ENCODE peak calls at places on chromosomes 13 and 19, in eight cellular contexts. I is left ventricle myocardium inferior, G is cardiac muscle cell, V is breast epithelium, A is gastrocnemius medialis, Q is fibroblast of lung, D is fibroblast of mammary gland, F is esophagus squamous epithelium. W is an unnamed sample.

GRCh38 chr19:3752492-3752891 is 9.0 kb downstream of the APBA3 start:
- DNase-seq in G (no peak), D (no peak), F (no peak), Q (no peak), I (no peak), V (no peak), A (no peak), W (no peak)

GRCh38 chr13:84810781-84811180 is 928.5 kb upstream of the SLITRK1 start:
- DNase-seq in V (no peak), F (no peak), I (no peak), Q (no peak), G (no peak), D (no peak), A (no peak), W (no peak)

GRCh38 chr19:1166872-1167573 is 7.0 kb downstream of the SBNO2 start:
- DNase-seq in D (no peak), I (no peak), G (no peak), F (no peak), V (peak; percentile 67), Q (no peak), A (no peak), W (no peak)

GRCh38 chr19:4916292-4917082 is 7.2 kb downstream of the UHRF1 start:
- DNase-seq in Q (no peak), D (no peak), I (no peak), V (no peak), F (no peak), G (no peak), A (no peak), W (no peak)

GRCh38 chr19:42191855-42192254 is 25.6 kb downstream of the DEDD2 start:
- DNase-seq in Q (peak; percentile 70), V (no peak), D (peak; percentile 93), I (no peak), G (peak; percentile 45), F (no peak), A (no peak), W (peak; percentile 81)

GRCh38 chr13:80716610-80717081 is 375.7 kb upstream of the SPRY2 start:
- DNase-seq in D (peak; percentile 7), Q (no peak), F (no peak), G (peak; percentile 83), A (no peak), I (no peak), V (no peak), W (no peak)

GRCh38 chr13:113763961-113764792 is 5.2 kb downstream of the TMEM255B start:
- DNase-seq in I (no peak), G (no peak), A (no peak), Q (no peak), F (no peak), D (no peak), V (peak; percentile 45), W (no peak)

GRCh38 chr13:72808917-72809500 is 27.1 kb downstream of the PIBF1 start:
- DNase-seq in A (no peak), V (no peak), F (no peak), Q (no peak), G (peak; percentile 28), D (peak; percentile 24), I (no peak), W (no peak)

GRCh38 chr13:95222733-95223018 is 78.6 kb downstream of the ABCC4 start:
- DNase-seq in A (no peak), V (no peak), I (no peak), Q (no peak), F (no peak), G (no peak), D (no peak), W (no peak)

GRCh38 chr19:16527971-16528521 is 14.2 kb downstream of the CHERP start:
- DNase-seq in V (no peak), F (no peak), I (no peak), Q (no peak), A (no peak), D (peak; percentile 32), G (peak; percentile 13), W (no peak)

GRCh38 chr13:41428155-41428554 is 29.2 kb upstream of the RGCC start:
- DNase-seq in A (no peak), I (no peak), V (no peak), F (no peak), Q (no peak), G (peak; percentile 2), D (no peak), W (no peak)

GRCh38 chr19:48654299-48655059 is 8.5 kb upstream of the CA11 start:
- DNase-seq in Q (peak; percentile 33), V (no peak), D (no peak), G (no peak), I (no peak), F (no peak), A (no peak), W (no peak)

GRCh38 chr19:11418166-11418517 is 972 bp downstream of the RGL3 start:
- DNase-seq in D (no peak), F (no peak), I (no peak), A (no peak), Q (no peak), G (no peak), V (no peak), W (no peak)

GRCh38 chr13:39565036-39565949 is 37.7 kb downstream of the LHFPL6 start:
- DNase-seq in I (no peak), G (peak; percentile 92), F (no peak), Q (peak; percentile 98), D (peak; percentile 83), V (no peak), A (no peak), W (peak; percentile 90)

GRCh38 chr19:4007836-4008539 is 452 bp downstream of the PIAS4 start:
- DNase-seq in I (no peak), G (peak; percentile 19), F (no peak), A (no peak), Q (no peak), V (no peak), D (no peak), W (no peak)

GRCh38 chr13:70541451-70541850 is 433.2 kb upstream of the KLHL1 start:
- DNase-seq in V (no peak), I (no peak), F (no peak), D (no peak), Q (no peak), A (no peak), G (no peak), W (no peak)

GRCh38 chr13:25733061-25733491 is 318.7 kb downstream of the SHISA2 start:
- DNase-seq in A (no peak), G (no peak), V (no peak), F (no peak), Q (peak; percentile 85), D (peak; percentile 2), I (no peak), W (no peak)

GRCh38 chr13:58397596-58398387 is 766.2 kb downstream of the PCDH17 start:
- DNase-seq in V (no peak), D (no peak), F (no peak), I (peak; percentile 61), G (no peak), A (no peak), Q (no peak), W (no peak)

GRCh38 chr19:3048190-3048533 is 14.1 kb downstream of the TLE5 start:
- DNase-seq in A (no peak), Q (no peak), I (no peak), G (no peak), D (no peak), F (no peak), V (no peak), W (no peak)

GRCh38 chr19:1177322-1178114 is 3.5 kb upstream of the SBNO2 start:
- DNase-seq in Q (peak; percentile 97), F (no peak), D (peak; percentile 96), I (no peak), G (peak; percentile 94), V (no peak), A (no peak), W (peak; percentile 94)

GRCh38 chr13:112877976-112878955 is 90.7 kb upstream of the MCF2L start:
- DNase-seq in V (no peak), D (no peak), F (no peak), Q (no peak), G (no peak), A (no peak), I (peak; percentile 10), W (no peak)

GRCh38 chr13:44125943-44126469 is 246.3 kb downstream of the LACC1 start:
- DNase-seq in Q (no peak), G (no peak), F (no peak), D (peak; percentile 76), V (no peak), I (no peak), A (no peak), W (peak; percentile 59)

GRCh38 chr13:44132710-44133109 is 240.9 kb upstream of the SERP2 start:
- DNase-seq in Q (peak; percentile 80), G (peak; percentile 75), I (peak; percentile 70), F (no peak), V (no peak), D (peak; percentile 73), A (peak; percentile 67), W (peak; percentile 36)

GRCh38 chr13:44129418-44129817 is 244.2 kb upstream of the SERP2 start:
- DNase-seq in Q (no peak), D (no peak), A (peak; percentile 52), F (no peak), I (no peak), V (no peak), G (no peak), W (no peak)

GRCh38 chr13:44128522-44128921 is 245.1 kb upstream of the SERP2 start:
- DNase-seq in Q (peak; percentile 60), A (peak; percentile 89), I (peak; percentile 25), F (no peak), D (peak; percentile 65), G (peak; percentile 6), V (no peak), W (peak; percentile 39)

GRCh38 chr13:44131069-44131614 is 242.5 kb upstream of the SERP2 start:
- DNase-seq in D (no peak), G (no peak), A (no peak), Q (no peak), I (no peak), F (no peak), V (no peak), W (no peak)
- TF ChIP-seq CTCF in D (no peak), G (no peak), A (no peak), Q (no peak), I (no peak), F (no peak), V (no peak), W (no peak)

DNA sequence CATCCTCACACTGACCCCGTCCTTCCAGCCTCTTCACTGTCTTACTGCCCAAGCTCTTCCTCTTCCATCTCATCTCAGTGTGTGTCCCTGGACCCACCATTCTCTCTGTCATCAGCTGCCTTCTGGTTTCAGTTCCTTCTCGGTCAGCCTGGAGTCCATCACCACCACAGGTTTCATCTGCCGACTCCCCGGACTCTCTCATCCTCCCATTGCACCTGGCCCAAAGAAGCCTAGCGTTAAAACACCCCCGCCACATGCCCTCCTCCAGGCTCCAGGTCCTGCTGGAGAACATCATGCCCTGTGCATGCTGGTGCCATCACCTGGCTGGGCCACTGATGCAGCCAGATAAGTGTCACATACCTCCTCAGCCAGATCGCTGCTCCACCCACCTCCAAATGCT is 122.1 kb upstream of the GPR12 start:
- DNase-seq in A (no peak), F (no peak), D (no peak), G (no peak), Q (no peak), V (no peak), I (no peak), W (no peak)
- TF ChIP-seq CTCF in A (no peak), F (no peak), D (no peak), G (no peak), Q (no peak), V (no peak), I (no peak), W (no peak)

GRCh38 chr19:18896421-18896841 is 473 bp upstream of the CERS1 start:
- DNase-seq in A (no peak), Q (peak; percentile 13), G (no peak), V (no peak), I (no peak), F (no peak), D (no peak), W (no peak)
- TF ChIP-seq CTCF in A (no peak), Q (no peak), G (no peak), V (no peak), I (no peak), F (no peak), D (no peak), W (no peak)

GRCh38 chr19:7534531-7534980 is 961 bp upstream of the PNPLA6 start:
- DNase-seq in F (no peak), Q (peak; percentile 88), I (peak; percentile 63), V (no peak), D (peak; percentile 83), A (no peak), G (peak; percentile 75), W (peak; percentile 89)
- TF ChIP-seq CTCF in F (no peak), Q (peak; percentile 33), I (no peak), V (no peak), D (peak; percentile 4), A (no peak), G (peak; percentile 24), W (peak; percentile 49)